ENCODE peak calls at places on chromosomes 4 and X, in ten cellular contexts. T is fibroblast of lung; B is aorta; S is hepatocyte; K is CD4-positive, CD25-positive, alpha-beta regulatory T cell; X is right lobe of liver; R is adrenal gland; I is K562; J is mammary epithelial cell; O is transverse colon. V is an unnamed sample. For H3K4me1, the result is how much of the 10 kb centered on the place peaks cover.

GRCh38 chr4:138087181-138087714 is 154.9 kb downstream of the SLC7A11 start:
- DNase-seq in T (no peak), B (no peak), S (no peak), K (no peak), X (no peak), R (no peak), I (no peak), J (no peak), O (no peak), V (no peak)

GRCh38 chr4:180913750-180914149 is 1329.5 kb upstream of the TENM3 start:
- DNase-seq in T (no peak), B (no peak), S (no peak), K (no peak), X (no peak), R (no peak), I (no peak), J (peak), O (no peak), V (no peak)

GRCh38 chr4:180636696-180637095 is 1606.5 kb upstream of the TENM3 start:
- DNase-seq in T (peak), B (no peak), S (peak), K (no peak), X (no peak), R (no peak), I (no peak), J (peak), O (no peak), V (no peak)

GRCh38 chr4:17010426-17011087 is 112.1 kb upstream of the LDB2 start:
- DNase-seq in T (no peak), B (no peak), S (no peak), K (no peak), X (no peak), R (no peak), I (no peak), J (no peak), O (no peak), V (no peak)

GRCh38 chr4:148776944-148777343 is 334.7 kb upstream of the NR3C2 start:
- DNase-seq in T (no peak), B (no peak), S (no peak), K (no peak), X (no peak), R (no peak), I (no peak), J (no peak), O (no peak), V (no peak)

GRCh38 chrX:1584237-1585011 is 7.0 kb upstream of the AKAP17A start:
- DNase-seq in T (no peak), B (no peak), S (no peak), K (no peak), X (peak), R (no peak), I (no peak), J (no peak), O (no peak), V (no peak)

GRCh38 chr4:110041742-110042141 is 129.1 kb downstream of the EGF start:
- DNase-seq in T (no peak), B (no peak), S (peak), K (no peak), X (no peak), R (no peak), I (no peak), J (no peak), O (no peak), V (no peak)

GRCh38 chr4:83905952-83906351 is 370.0 kb downstream of the GPAT3 start:
- DNase-seq in T (no peak), B (no peak), S (no peak), K (no peak), X (no peak), R (no peak), I (peak), J (no peak), O (no peak), V (no peak)

GRCh38 chr4:177339794-177340374 is 30.2 kb downstream of the NEIL3 start:
- DNase-seq in T (peak), B (no peak), S (peak), K (peak), X (no peak), R (no peak), I (peak), J (peak), O (no peak), V (no peak)

GRCh38 chr4:34619531-34620109 is 1624.7 kb downstream of the ARAP2 start:
- DNase-seq in T (peak), B (no peak), S (peak), K (no peak), X (no peak), R (no peak), I (no peak), J (no peak), O (no peak), V (no peak)

GRCh38 chr4:3317656-3318211 is 24.9 kb downstream of the RGS12 start:
- DNase-seq in T (no peak), B (peak), S (no peak), K (no peak), X (peak), R (no peak), I (no peak), J (no peak), O (no peak), V (no peak)

GRCh38 chr4:26724522-26724921 is 136.1 kb upstream of the STIM2 start:
- DNase-seq in T (no peak), B (no peak), S (no peak), K (peak), X (no peak), R (no peak), I (no peak), J (no peak), O (no peak), V (no peak)

GRCh38 chrX:108322243-108322642 is 116.0 kb downstream of the COL4A6 start:
- DNase-seq in T (no peak), B (no peak), S (no peak), K (no peak), X (no peak), R (no peak), I (no peak), J (no peak), O (no peak), V (no peak)

GRCh38 chrX:152658302-152658701 is 20.6 kb downstream of the GABRQ start:
- DNase-seq in T (no peak), B (no peak), S (no peak), K (no peak), X (no peak), R (no peak), I (no peak), J (no peak), O (no peak), V (no peak)

GRCh38 chrX:46913710-46914109 is 1.5 kb downstream of the JADE3 start:
- DNase-seq in T (peak), B (no peak), S (peak), K (no peak), X (peak), R (peak), I (peak), J (peak), O (peak), V (no peak)

GRCh38 chr4:147118523-147118922 is 172.9 kb upstream of the TTC29 start:
- DNase-seq in T (peak), B (no peak), S (no peak), K (no peak), X (no peak), R (no peak), I (no peak), J (no peak), O (no peak), V (no peak)

GRCh38 chr4:181161669-181162068 is 1081.5 kb upstream of the TENM3 start:
- DNase-seq in T (no peak), B (no peak), S (no peak), K (no peak), X (no peak), R (no peak), I (no peak), J (no peak), O (no peak), V (no peak)

GRCh38 chrX:12002876-12003275 is 135.4 kb upstream of the FRMPD4 start:
- DNase-seq in T (no peak), B (no peak), S (no peak), K (no peak), X (no peak), R (no peak), I (no peak), J (peak), O (no peak), V (no peak)

GRCh38 chr4:183987987-183988392 is 82.9 kb downstream of the STOX2 start:
- DNase-seq in T (peak), B (peak), S (peak), K (no peak), X (no peak), R (peak), I (peak), J (peak), O (peak), V (no peak)

GRCh38 chr4:86657382-86657781 is 63.3 kb downstream of the PTPN13 start:
- DNase-seq in T (no peak), B (no peak), S (no peak), K (no peak), X (no peak), R (no peak), I (no peak), J (no peak), O (no peak), V (no peak)

GRCh38 chr4:29853843-29854242 is 866.3 kb upstream of the PCDH7 start:
- DNase-seq in T (no peak), B (no peak), S (no peak), K (no peak), X (no peak), R (no peak), I (no peak), J (no peak), O (no peak), V (no peak)

GRCh38 chr4:121358473-121358872 is 22.3 kb downstream of the QRFPR start:
- DNase-seq in T (peak), B (no peak), S (peak), K (no peak), X (no peak), R (peak), I (no peak), J (peak), O (no peak), V (no peak)

GRCh38 chr4:89067407-89067806 is 10.4 kb upstream of the FAM13A start:
- DNase-seq in T (no peak), B (no peak), S (no peak), K (no peak), X (no peak), R (no peak), I (no peak), J (no peak), O (no peak), V (no peak)

GRCh38 chr4:82718067-82718935 is 80.3 kb downstream of the SCD5 start:
- DNase-seq in T (no peak), B (no peak), S (no peak), K (no peak), X (no peak), R (peak), I (no peak), J (no peak), O (no peak), V (no peak)

DNA sequence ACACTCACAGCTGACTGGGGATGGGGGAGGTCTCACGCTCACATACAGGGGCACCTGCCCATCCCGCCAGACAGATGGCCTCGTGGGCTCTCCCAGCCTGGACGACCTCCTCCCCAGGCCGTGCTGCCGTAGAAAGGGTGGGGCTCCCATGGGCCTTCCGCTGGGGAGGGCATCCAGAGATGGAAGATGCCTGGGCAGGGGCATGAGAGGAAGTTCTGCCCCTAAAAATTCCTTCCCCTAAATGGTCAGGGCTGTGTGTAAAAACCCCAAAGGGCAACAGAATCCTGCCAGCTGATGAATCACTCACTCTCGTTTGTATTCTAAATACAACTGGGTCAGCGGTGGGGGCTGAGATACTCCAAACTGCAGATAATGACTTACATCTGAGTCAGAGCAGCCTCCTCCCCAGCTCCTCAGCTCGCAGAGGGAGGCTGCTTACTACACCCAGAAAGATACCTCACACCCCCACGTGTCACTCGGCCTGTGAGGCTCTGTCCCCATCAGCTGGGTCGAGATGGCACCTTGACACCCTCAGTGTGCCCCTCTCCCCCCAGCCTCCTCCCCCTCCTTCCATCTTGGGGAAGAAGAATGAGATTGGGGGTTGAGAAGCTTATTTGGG is 10.1 kb downstream of the WDR1 start:
- DNase-seq in T (peak), B (peak), S (peak), K (peak), X (no peak), R (peak), I (peak), J (peak), O (peak), V (peak)
- H3K4me1 ChIP-seq in T (under half), B (under half), S (under half), K (half or more), X (under half), R (under half), I (under half), J (half or more), O (half or more), V (half or more)

DNA sequence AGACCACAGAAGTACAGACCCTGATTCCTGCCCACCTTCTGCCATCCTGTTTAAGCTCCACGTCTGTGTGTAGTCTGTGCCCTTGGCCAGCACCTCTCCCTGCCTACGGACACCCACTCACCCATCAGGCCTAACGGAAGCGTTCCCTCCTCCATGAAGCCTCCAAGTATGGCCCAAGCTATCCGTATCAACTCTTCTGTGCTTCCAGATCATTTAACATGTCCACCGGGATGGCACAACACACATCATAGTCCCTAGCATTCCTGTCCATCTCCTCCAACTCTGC is 11.7 kb downstream of the WDR1 start:
- DNase-seq in T (no peak), B (no peak), S (no peak), K (no peak), X (no peak), R (no peak), I (no peak), J (no peak), O (no peak), V (no peak)
- H3K4me1 ChIP-seq in T (half or more), B (under half), S (under half), K (half or more), X (under half), R (under half), I (under half), J (half or more), O (half or more), V (half or more)

GRCh38 chr4:38089961-38090360 is 129.8 kb downstream of the PTTG2 start:
- DNase-seq in T (no peak), B (no peak), S (no peak), K (no peak), X (no peak), R (no peak), I (no peak), J (no peak), O (no peak), V (no peak)
- H3K4me1 ChIP-seq in T (under half), B (under half), S (under half), K (under half), X (under half), R (under half), I (under half), J (under half), O (under half), V (under half)

DNA sequence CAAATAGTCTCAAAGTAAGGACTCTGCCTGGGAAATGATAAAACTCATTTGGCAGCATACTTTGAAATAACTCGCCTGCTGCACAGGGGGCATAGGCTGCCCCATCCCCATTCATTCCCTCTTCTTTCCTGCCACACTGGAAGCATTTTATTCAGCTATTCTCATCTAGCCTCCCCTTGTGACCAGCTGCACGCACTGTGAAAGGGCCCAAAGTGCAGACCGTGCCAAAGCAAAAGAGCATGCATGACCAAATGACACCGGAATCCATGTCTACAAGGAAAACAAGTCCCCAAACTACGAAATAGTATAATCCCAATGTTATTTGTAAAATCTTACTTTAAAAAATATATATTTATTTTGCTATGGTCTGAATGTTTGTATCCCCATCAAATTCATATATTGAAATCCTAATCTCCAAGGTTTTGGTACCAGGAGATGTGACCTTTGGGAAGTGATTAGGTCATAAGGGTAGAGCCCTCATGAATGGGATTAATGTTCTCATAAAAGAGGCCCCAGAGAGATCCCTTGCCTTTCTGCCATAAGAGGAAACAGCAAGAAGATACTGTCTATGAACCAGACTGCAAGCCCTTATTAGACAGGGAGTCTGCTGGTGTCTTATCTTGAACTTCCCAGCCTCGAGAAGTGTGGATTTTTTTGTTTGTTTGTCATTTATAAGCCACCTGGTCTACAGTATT is 77.3 kb upstream of the PRSS48 start:
- DNase-seq in T (no peak), B (no peak), S (no peak), K (no peak), X (no peak), R (no peak), I (no peak), J (no peak), O (no peak), V (no peak)
- H3K4me1 ChIP-seq in T (under half), B (under half), S (under half), K (under half), X (under half), R (under half), I (under half), J (under half), O (under half), V (under half)

GRCh38 chr4:74369860-74370259 is 4.9 kb downstream of the EREG start:
- DNase-seq in T (no peak), B (no peak), S (no peak), K (no peak), X (no peak), R (no peak), I (no peak), J (no peak), O (no peak), V (no peak)

GRCh38 chr4:74374561-74375327 is 9.8 kb downstream of the EREG start:
- DNase-seq in T (peak), B (peak), S (no peak), K (no peak), X (no peak), R (peak), I (no peak), J (peak), O (peak), V (no peak)

GRCh38 chr4:74367656-74368055 is 2.7 kb downstream of the EREG start:
- DNase-seq in T (no peak), B (no peak), S (no peak), K (no peak), X (no peak), R (no peak), I (no peak), J (no peak), O (no peak), V (no peak)

GRCh38 chr4:74374128-74374527 is 9.2 kb downstream of the EREG start:
- DNase-seq in T (no peak), B (no peak), S (no peak), K (no peak), X (no peak), R (no peak), I (no peak), J (no peak), O (no peak), V (no peak)

GRCh38 chr4:74370912-74371311 is 6.0 kb downstream of the EREG start:
- DNase-seq in T (peak), B (no peak), S (peak), K (peak), X (no peak), R (no peak), I (peak), J (peak), O (peak), V (peak)
- H3K4me1 ChIP-seq in T (under half), B (under half), S (under half), K (under half), X (under half), R (under half), I (under half), J (under half), O (under half), V (under half)

GRCh38 chrX:150573702-150574101 is 5.3 kb downstream of the MTM1 start:
- DNase-seq in T (no peak), B (no peak), S (no peak), K (no peak), X (no peak), R (no peak), I (no peak), J (no peak), O (peak), V (no peak)

GRCh38 chrX:150574824-150575409 is 6.5 kb downstream of the MTM1 start:
- DNase-seq in T (no peak), B (no peak), S (no peak), K (peak), X (no peak), R (no peak), I (no peak), J (no peak), O (no peak), V (no peak)

GRCh38 chrX:150575415-150575814 is 7.0 kb downstream of the MTM1 start:
- DNase-seq in T (peak), B (no peak), S (peak), K (no peak), X (no peak), R (no peak), I (no peak), J (peak), O (peak), V (no peak)

GRCh38 chrX:150581093-150581775 is 12.8 kb downstream of the MTM1 start:
- DNase-seq in T (peak), B (no peak), S (no peak), K (no peak), X (no peak), R (no peak), I (no peak), J (peak), O (no peak), V (no peak)

GRCh38 chrX:150577174-150577573 is 8.8 kb downstream of the MTM1 start:
- DNase-seq in T (no peak), B (no peak), S (no peak), K (no peak), X (no peak), R (no peak), I (no peak), J (no peak), O (no peak), V (no peak)
- H3K4me1 ChIP-seq in T (under half), B (under half), S (under half), K (under half), X (under half), R (under half), I (under half), J (under half), O (under half), V (under half)